ENCODE peak calls at places on chromosomes 13 and 19, in eight cellular contexts. N is NCI-H1092 treated with DMSO at 0.1 percent for 48 hours; I is SK-MEL-5; Q is stimulated activated CD4-positive, alpha-beta T cell treated with anti-CD3 and anti-CD28 coated beads, Interleukin-1b, Interleukin-23, amount 100 ng/mL, for 1 hour; V is myocyte; B is thoracic aorta; C is A549; H is left ventricle myocardium inferior. S is an unnamed sample.

GRCh38 chr13:54733639-54734038 is 1705.0 kb downstream of the OLFM4 start:
- DNase-seq in N (peak), I (peak), Q (no peak), V (no peak), B (no peak), C (no peak), H (no peak), S (no peak)

GRCh38 chr13:42740753-42741152 is 40.6 kb upstream of the FAM216B start:
- DNase-seq in N (no peak), I (peak), Q (no peak), V (no peak), B (no peak), C (no peak), H (peak), S (no peak)

GRCh38 chr19:2294377-2295335 is 12.7 kb upstream of the PEAK3 start:
- DNase-seq in N (no peak), I (no peak), Q (no peak), V (no peak), B (no peak), C (no peak), H (no peak), S (no peak)

GRCh38 chr13:41455725-41456419 is 1.5 kb upstream of the RGCC start:
- DNase-seq in N (no peak), I (no peak), Q (no peak), V (no peak), B (no peak), C (no peak), H (no peak), S (peak)

GRCh38 chr19:31586282-31586681 is 237.0 kb upstream of the TSHZ3 start:
- DNase-seq in N (no peak), I (no peak), Q (no peak), V (no peak), B (no peak), C (no peak), H (no peak), S (no peak)

GRCh38 chr19:50897612-50898011 is 13.6 kb downstream of the KLK4 start:
- DNase-seq in N (no peak), I (peak), Q (no peak), V (no peak), B (no peak), C (no peak), H (no peak), S (no peak)

GRCh38 chr19:16143399-16144215 is at the start of gene HSH2D:
- DNase-seq in N (no peak), I (no peak), Q (peak), V (no peak), B (no peak), C (no peak), H (peak), S (no peak)

GRCh38 chr19:1747285-1748114 is 5.8 kb upstream of the ONECUT3 start:
- DNase-seq in N (no peak), I (no peak), Q (no peak), V (no peak), B (no peak), C (peak), H (no peak), S (peak)

GRCh38 chr13:76019421-76020044 is 383.4 kb downstream of the LMO7 start:
- DNase-seq in N (no peak), I (peak), Q (no peak), V (no peak), B (no peak), C (no peak), H (peak), S (no peak)

GRCh38 chr13:33132644-33133440 is 116.6 kb downstream of the KL start:
- DNase-seq in N (no peak), I (peak), Q (no peak), V (no peak), B (no peak), C (no peak), H (no peak), S (no peak)

S was measured in Panc1.